ENCODE peak calls at places on chromosome 20, in ten cellular contexts. One of them, this sample, is unnamed.

GRCh38 chr20:40223818-40224217 is 465.2 kb downstream of the MAFB start:
- DNase-seq in amygdala: no peak
- DNase-seq in activated naive CD4-positive, alpha-beta T cell treated with anti-CD3 and anti-CD28 coated beads, Interleukin-2, amount 10 ng/mL, durations not matched to agents 7 days and 5 days: no peak
- DNase-seq in K562: no peak
- DNase-seq in fibroblast of pulmonary artery: no peak
- DNase-seq in frontal cortex: no peak
- DNase-seq in sigmoid colon: no peak
- DNase-seq in activated CD4-positive, alpha-beta T cell treated with anti-CD3 and anti-CD28 coated beads for 48 hours: no peak
- DNase-seq in NCI-H510A treated with DMSO at 0.1 percent for 48 hours: no peak
- DNase-seq in RKO: no peak
- DNase-seq in this sample: no peak

GRCh38 chr20:25008388-25009217 is 16.1 kb upstream of the APMAP start:
- DNase-seq in activated naive CD4-positive, alpha-beta T cell treated with anti-CD3 and anti-CD28 coated beads, Interleukin-2, amount 10 ng/mL, durations not matched to agents 7 days and 5 days: no peak
- DNase-seq in amygdala: no peak
- DNase-seq in frontal cortex: no peak
- DNase-seq in NCI-H510A treated with DMSO at 0.1 percent for 48 hours: no peak
- DNase-seq in K562: no peak
- DNase-seq in RKO: no peak
- DNase-seq in activated CD4-positive, alpha-beta T cell treated with anti-CD3 and anti-CD28 coated beads for 48 hours: no peak
- DNase-seq in fibroblast of pulmonary artery: no peak
- DNase-seq in sigmoid colon: peak; percentile 57
- DNase-seq in this sample: no peak

GRCh38 chr20:10551732-10552724 is 116.9 kb downstream of the SLX4IP start:
- DNase-seq in activated naive CD4-positive, alpha-beta T cell treated with anti-CD3 and anti-CD28 coated beads, Interleukin-2, amount 10 ng/mL, durations not matched to agents 7 days and 5 days: no peak
- DNase-seq in sigmoid colon: no peak
- DNase-seq in NCI-H510A treated with DMSO at 0.1 percent for 48 hours: no peak
- DNase-seq in RKO: no peak
- DNase-seq in activated CD4-positive, alpha-beta T cell treated with anti-CD3 and anti-CD28 coated beads for 48 hours: peak; percentile 39
- DNase-seq in fibroblast of pulmonary artery: peak; percentile 16
- DNase-seq in amygdala: no peak
- DNase-seq in K562: no peak
- DNase-seq in frontal cortex: no peak
- DNase-seq in this sample: no peak

GRCh38 chr20:3156811-3157619 is 2.6 kb downstream of the FASTKD5 start:
- DNase-seq in activated naive CD4-positive, alpha-beta T cell treated with anti-CD3 and anti-CD28 coated beads, Interleukin-2, amount 10 ng/mL, durations not matched to agents 7 days and 5 days: peak; percentile 41
- DNase-seq in frontal cortex: no peak
- DNase-seq in RKO: peak; percentile 39
- DNase-seq in activated CD4-positive, alpha-beta T cell treated with anti-CD3 and anti-CD28 coated beads for 48 hours: no peak
- DNase-seq in sigmoid colon: no peak
- DNase-seq in NCI-H510A treated with DMSO at 0.1 percent for 48 hours: no peak
- DNase-seq in amygdala: no peak
- DNase-seq in K562: no peak
- DNase-seq in fibroblast of pulmonary artery: no peak
- DNase-seq in this sample: no peak

GRCh38 chr20:15674253-15675145 is 898.7 kb downstream of the KIF16B start:
- DNase-seq in K562: no peak
- DNase-seq in fibroblast of pulmonary artery: no peak
- DNase-seq in activated naive CD4-positive, alpha-beta T cell treated with anti-CD3 and anti-CD28 coated beads, Interleukin-2, amount 10 ng/mL, durations not matched to agents 7 days and 5 days: no peak
- DNase-seq in NCI-H510A treated with DMSO at 0.1 percent for 48 hours: no peak
- DNase-seq in frontal cortex: no peak
- DNase-seq in sigmoid colon: no peak
- DNase-seq in RKO: no peak
- DNase-seq in amygdala: no peak
- DNase-seq in activated CD4-positive, alpha-beta T cell treated with anti-CD3 and anti-CD28 coated beads for 48 hours: no peak
- DNase-seq in this sample: no peak

GRCh38 chr20:60358101-60358500 is 399.9 kb downstream of the CDH26 start:
- DNase-seq in activated CD4-positive, alpha-beta T cell treated with anti-CD3 and anti-CD28 coated beads for 48 hours: no peak
- DNase-seq in activated naive CD4-positive, alpha-beta T cell treated with anti-CD3 and anti-CD28 coated beads, Interleukin-2, amount 10 ng/mL, durations not matched to agents 7 days and 5 days: no peak
- DNase-seq in amygdala: no peak
- DNase-seq in sigmoid colon: no peak
- DNase-seq in NCI-H510A treated with DMSO at 0.1 percent for 48 hours: no peak
- DNase-seq in fibroblast of pulmonary artery: no peak
- DNase-seq in RKO: no peak
- DNase-seq in K562: no peak
- DNase-seq in frontal cortex: no peak
- DNase-seq in this sample: no peak

GRCh38 chr20:64238115-64238825 is 17.3 kb upstream of the PCMTD2 start:
- DNase-seq in RKO: no peak
- DNase-seq in NCI-H510A treated with DMSO at 0.1 percent for 48 hours: no peak
- DNase-seq in sigmoid colon: peak; percentile 19
- DNase-seq in K562: no peak
- DNase-seq in frontal cortex: no peak
- DNase-seq in fibroblast of pulmonary artery: no peak
- DNase-seq in amygdala: no peak
- DNase-seq in activated naive CD4-positive, alpha-beta T cell treated with anti-CD3 and anti-CD28 coated beads, Interleukin-2, amount 10 ng/mL, durations not matched to agents 7 days and 5 days: no peak
- DNase-seq in activated CD4-positive, alpha-beta T cell treated with anti-CD3 and anti-CD28 coated beads for 48 hours: no peak
- DNase-seq in this sample: peak; percentile 77

GRCh38 chr20:49444553-49444990 is 37.9 kb downstream of the KCNB1 start:
- DNase-seq in frontal cortex: no peak
- DNase-seq in RKO: no peak
- DNase-seq in K562: no peak
- DNase-seq in activated naive CD4-positive, alpha-beta T cell treated with anti-CD3 and anti-CD28 coated beads, Interleukin-2, amount 10 ng/mL, durations not matched to agents 7 days and 5 days: no peak
- DNase-seq in sigmoid colon: peak; percentile 37
- DNase-seq in NCI-H510A treated with DMSO at 0.1 percent for 48 hours: no peak
- DNase-seq in amygdala: no peak
- DNase-seq in fibroblast of pulmonary artery: no peak
- DNase-seq in activated CD4-positive, alpha-beta T cell treated with anti-CD3 and anti-CD28 coated beads for 48 hours: no peak
- DNase-seq in this sample: no peak

GRCh38 chr20:56781108-56781739 is 152.1 kb downstream of the TFAP2C start:
- DNase-seq in activated CD4-positive, alpha-beta T cell treated with anti-CD3 and anti-CD28 coated beads for 48 hours: no peak
- DNase-seq in RKO: no peak
- DNase-seq in activated naive CD4-positive, alpha-beta T cell treated with anti-CD3 and anti-CD28 coated beads, Interleukin-2, amount 10 ng/mL, durations not matched to agents 7 days and 5 days: no peak
- DNase-seq in frontal cortex: no peak
- DNase-seq in sigmoid colon: no peak
- DNase-seq in NCI-H510A treated with DMSO at 0.1 percent for 48 hours: no peak
- DNase-seq in K562: no peak
- DNase-seq in amygdala: no peak
- DNase-seq in fibroblast of pulmonary artery: peak; percentile 83
- DNase-seq in this sample: no peak

GRCh38 chr20:32018269-32019155 is 8.3 kb downstream of the CCM2L start:
- DNase-seq in K562: peak; percentile 88
- DNase-seq in activated CD4-positive, alpha-beta T cell treated with anti-CD3 and anti-CD28 coated beads for 48 hours: peak; percentile 65
- DNase-seq in sigmoid colon: no peak
- DNase-seq in amygdala: no peak
- DNase-seq in frontal cortex: peak; percentile 56
- DNase-seq in RKO: no peak
- DNase-seq in activated naive CD4-positive, alpha-beta T cell treated with anti-CD3 and anti-CD28 coated beads, Interleukin-2, amount 10 ng/mL, durations not matched to agents 7 days and 5 days: peak; percentile 69
- DNase-seq in NCI-H510A treated with DMSO at 0.1 percent for 48 hours: peak; percentile 90
- DNase-seq in fibroblast of pulmonary artery: no peak
- DNase-seq in this sample: peak; percentile 96

GRCh38 chr20:1154734-1155133 is 30.0 kb downstream of the TMEM74B start:
- DNase-seq in fibroblast of pulmonary artery: no peak
- DNase-seq in amygdala: no peak
- DNase-seq in activated naive CD4-positive, alpha-beta T cell treated with anti-CD3 and anti-CD28 coated beads, Interleukin-2, amount 10 ng/mL, durations not matched to agents 7 days and 5 days: no peak
- DNase-seq in NCI-H510A treated with DMSO at 0.1 percent for 48 hours: no peak
- DNase-seq in activated CD4-positive, alpha-beta T cell treated with anti-CD3 and anti-CD28 coated beads for 48 hours: no peak
- DNase-seq in RKO: no peak
- DNase-seq in K562: no peak
- DNase-seq in frontal cortex: no peak
- DNase-seq in sigmoid colon: no peak
- DNase-seq in this sample: no peak

GRCh38 chr20:288956-289692 is 1.4 kb downstream of the C20orf96 start:
- DNase-seq in amygdala: no peak
- DNase-seq in RKO: peak; percentile 49
- DNase-seq in sigmoid colon: no peak
- DNase-seq in frontal cortex: no peak
- DNase-seq in fibroblast of pulmonary artery: no peak
- DNase-seq in NCI-H510A treated with DMSO at 0.1 percent for 48 hours: no peak
- DNase-seq in K562: no peak
- DNase-seq in activated naive CD4-positive, alpha-beta T cell treated with anti-CD3 and anti-CD28 coated beads, Interleukin-2, amount 10 ng/mL, durations not matched to agents 7 days and 5 days: no peak
- DNase-seq in activated CD4-positive, alpha-beta T cell treated with anti-CD3 and anti-CD28 coated beads for 48 hours: no peak
- DNase-seq in this sample: no peak

GRCh38 chr20:4027590-4028265 is 12.4 kb upstream of the RNF24 start:
- DNase-seq in RKO: no peak
- DNase-seq in activated CD4-positive, alpha-beta T cell treated with anti-CD3 and anti-CD28 coated beads for 48 hours: no peak
- DNase-seq in K562: no peak
- DNase-seq in frontal cortex: no peak
- DNase-seq in NCI-H510A treated with DMSO at 0.1 percent for 48 hours: no peak
- DNase-seq in amygdala: no peak
- DNase-seq in activated naive CD4-positive, alpha-beta T cell treated with anti-CD3 and anti-CD28 coated beads, Interleukin-2, amount 10 ng/mL, durations not matched to agents 7 days and 5 days: no peak
- DNase-seq in fibroblast of pulmonary artery: no peak
- DNase-seq in sigmoid colon: no peak
- DNase-seq in this sample: no peak

GRCh38 chr20:36243726-36244125 is 7.4 kb downstream of the AAR2 start:
- DNase-seq in amygdala: no peak
- DNase-seq in frontal cortex: no peak
- DNase-seq in RKO: no peak
- DNase-seq in NCI-H510A treated with DMSO at 0.1 percent for 48 hours: no peak
- DNase-seq in activated CD4-positive, alpha-beta T cell treated with anti-CD3 and anti-CD28 coated beads for 48 hours: no peak
- DNase-seq in activated naive CD4-positive, alpha-beta T cell treated with anti-CD3 and anti-CD28 coated beads, Interleukin-2, amount 10 ng/mL, durations not matched to agents 7 days and 5 days: no peak
- DNase-seq in sigmoid colon: no peak
- DNase-seq in fibroblast of pulmonary artery: no peak
- DNase-seq in K562: no peak
- DNase-seq in this sample: no peak

GRCh38 chr20:59939879-59940128 is 301 bp downstream of the PPP1R3D start:
- DNase-seq in fibroblast of pulmonary artery: no peak
- DNase-seq in frontal cortex: no peak
- DNase-seq in K562: peak; percentile 39
- DNase-seq in activated CD4-positive, alpha-beta T cell treated with anti-CD3 and anti-CD28 coated beads for 48 hours: no peak
- DNase-seq in NCI-H510A treated with DMSO at 0.1 percent for 48 hours: no peak
- DNase-seq in activated naive CD4-positive, alpha-beta T cell treated with anti-CD3 and anti-CD28 coated beads, Interleukin-2, amount 10 ng/mL, durations not matched to agents 7 days and 5 days: no peak
- DNase-seq in amygdala: no peak
- DNase-seq in RKO: peak; percentile 35
- DNase-seq in sigmoid colon: peak; percentile 74
- DNase-seq in this sample: no peak

GRCh38 chr20:20286061-20286460 is 81.8 kb upstream of the INSM1 start:
- DNase-seq in NCI-H510A treated with DMSO at 0.1 percent for 48 hours: no peak
- DNase-seq in fibroblast of pulmonary artery: no peak
- DNase-seq in amygdala: no peak
- DNase-seq in activated CD4-positive, alpha-beta T cell treated with anti-CD3 and anti-CD28 coated beads for 48 hours: no peak
- DNase-seq in RKO: no peak
- DNase-seq in activated naive CD4-positive, alpha-beta T cell treated with anti-CD3 and anti-CD28 coated beads, Interleukin-2, amount 10 ng/mL, durations not matched to agents 7 days and 5 days: no peak
- DNase-seq in sigmoid colon: no peak
- DNase-seq in K562: no peak
- DNase-seq in frontal cortex: no peak
- DNase-seq in this sample: no peak

GRCh38 chr20:41366546-41367392 is at the start of gene EMILIN3:
- DNase-seq in fibroblast of pulmonary artery: no peak
- DNase-seq in K562: no peak
- DNase-seq in amygdala: no peak
- DNase-seq in RKO: no peak
- DNase-seq in frontal cortex: no peak
- DNase-seq in NCI-H510A treated with DMSO at 0.1 percent for 48 hours: no peak
- DNase-seq in activated naive CD4-positive, alpha-beta T cell treated with anti-CD3 and anti-CD28 coated beads, Interleukin-2, amount 10 ng/mL, durations not matched to agents 7 days and 5 days: no peak
- DNase-seq in sigmoid colon: no peak
- DNase-seq in activated CD4-positive, alpha-beta T cell treated with anti-CD3 and anti-CD28 coated beads for 48 hours: no peak
- DNase-seq in this sample: no peak

GRCh38 chr20:57583289-57584257 is 22.7 kb downstream of the PCK1 start:
- DNase-seq in K562: no peak
- DNase-seq in amygdala: no peak
- DNase-seq in NCI-H510A treated with DMSO at 0.1 percent for 48 hours: no peak
- DNase-seq in frontal cortex: no peak
- DNase-seq in activated naive CD4-positive, alpha-beta T cell treated with anti-CD3 and anti-CD28 coated beads, Interleukin-2, amount 10 ng/mL, durations not matched to agents 7 days and 5 days: no peak
- DNase-seq in activated CD4-positive, alpha-beta T cell treated with anti-CD3 and anti-CD28 coated beads for 48 hours: no peak
- DNase-seq in fibroblast of pulmonary artery: no peak
- DNase-seq in sigmoid colon: no peak
- DNase-seq in RKO: no peak
- DNase-seq in this sample: no peak

GRCh38 chr20:57938158-57939108 is 228.6 kb upstream of the PMEPA1 start:
- DNase-seq in activated CD4-positive, alpha-beta T cell treated with anti-CD3 and anti-CD28 coated beads for 48 hours: no peak
- DNase-seq in amygdala: no peak
- DNase-seq in RKO: no peak
- DNase-seq in activated naive CD4-positive, alpha-beta T cell treated with anti-CD3 and anti-CD28 coated beads, Interleukin-2, amount 10 ng/mL, durations not matched to agents 7 days and 5 days: no peak
- DNase-seq in NCI-H510A treated with DMSO at 0.1 percent for 48 hours: no peak
- DNase-seq in fibroblast of pulmonary artery: peak; percentile 4
- DNase-seq in frontal cortex: no peak
- DNase-seq in K562: no peak
- DNase-seq in sigmoid colon: no peak
- DNase-seq in this sample: no peak

GRCh38 chr20:48098099-48098498 is 312.8 kb upstream of the SULF2 start:
- DNase-seq in activated CD4-positive, alpha-beta T cell treated with anti-CD3 and anti-CD28 coated beads for 48 hours: no peak
- DNase-seq in sigmoid colon: no peak
- DNase-seq in NCI-H510A treated with DMSO at 0.1 percent for 48 hours: no peak
- DNase-seq in fibroblast of pulmonary artery: no peak
- DNase-seq in RKO: no peak
- DNase-seq in frontal cortex: no peak
- DNase-seq in amygdala: no peak
- DNase-seq in activated naive CD4-positive, alpha-beta T cell treated with anti-CD3 and anti-CD28 coated beads, Interleukin-2, amount 10 ng/mL, durations not matched to agents 7 days and 5 days: no peak
- DNase-seq in K562: peak; percentile 23
- DNase-seq in this sample: no peak

GRCh38 chr20:36273414-36274247 is 32.5 kb upstream of the DLGAP4 start:
- DNase-seq in fibroblast of pulmonary artery: peak; percentile 28
- DNase-seq in NCI-H510A treated with DMSO at 0.1 percent for 48 hours: no peak
- DNase-seq in sigmoid colon: peak; percentile 34
- DNase-seq in amygdala: no peak
- DNase-seq in activated CD4-positive, alpha-beta T cell treated with anti-CD3 and anti-CD28 coated beads for 48 hours: peak; percentile 24
- DNase-seq in frontal cortex: no peak
- DNase-seq in RKO: peak; percentile 58
- DNase-seq in activated naive CD4-positive, alpha-beta T cell treated with anti-CD3 and anti-CD28 coated beads, Interleukin-2, amount 10 ng/mL, durations not matched to agents 7 days and 5 days: peak; percentile 40
- DNase-seq in K562: no peak
- DNase-seq in this sample: peak; percentile 45